ENCODE peak calls at places on chromosome 5, in seven cellular contexts. W, U, R, D, N, I and S are unnamed samples.

GRCh38 chr5:145967296-145967695 is 30.9 kb downstream of the SH3RF2 start:
- DNase-seq in W (no peak), U (no peak), R (no peak), D (no peak), N (no peak), I (no peak), S (no peak)

GRCh38 chr5:177493795-177494355 is 3.5 kb downstream of the PDLIM7 start:
- DNase-seq in W (no peak), U (no peak), R (no peak), D (no peak), N (no peak), I (peak; percentile 12), S (no peak)

GRCh38 chr5:17094830-17095229 is 122.6 kb upstream of the BASP1 start:
- DNase-seq in W (peak; percentile 47), U (no peak), R (peak; percentile 29), D (no peak), N (no peak), I (no peak), S (no peak)

GRCh38 chr5:61394078-61394701 is 62.1 kb downstream of the ZSWIM6 start:
- DNase-seq in W (peak; percentile 76), U (no peak), R (no peak), D (no peak), N (no peak), I (peak; percentile 61), S (no peak)

GRCh38 chr5:141223112-141223783 is at the start of gene PCDHB14:
- DNase-seq in W (peak; percentile 22), U (no peak), R (no peak), D (no peak), N (peak; percentile 58), I (peak; percentile 15), S (no peak)

GRCh38 chr5:150413176-150413901 is 629 bp upstream of the CD74 start:
- DNase-seq in W (no peak), U (no peak), R (no peak), D (no peak), N (no peak), I (no peak), S (no peak)

GRCh38 chr5:116506448-116506847 is 68.2 kb downstream of the SEMA6A start:
- DNase-seq in W (no peak), U (no peak), R (no peak), D (no peak), N (no peak), I (no peak), S (no peak)

GRCh38 chr5:38913714-38914113 is 67.9 kb downstream of the OSMR start:
- DNase-seq in W (peak; percentile 15), U (no peak), R (no peak), D (no peak), N (no peak), I (no peak), S (no peak)

GRCh38 chr5:159987031-159987674 is 21.8 kb upstream of the TTC1 start:
- DNase-seq in W (peak; percentile 53), U (peak; percentile 78), R (peak; percentile 89), D (peak; percentile 76), N (peak; percentile 71), I (peak; percentile 85), S (peak; percentile 79)

GRCh38 chr5:114174131-114174530 is 187.7 kb upstream of the KCNN2 start:
- DNase-seq in W (no peak), U (no peak), R (no peak), D (no peak), N (no peak), I (peak; percentile 42), S (no peak)

GRCh38 chr5:54894957-54895815 is 90.2 kb downstream of the ESM1 start:
- DNase-seq in W (no peak), U (no peak), R (no peak), D (no peak), N (no peak), I (no peak), S (no peak)

GRCh38 chr5:11906495-11906894 is 2.2 kb upstream of the CTNND2 start:
- DNase-seq in W (no peak), U (no peak), R (no peak), D (no peak), N (no peak), I (no peak), S (no peak)

GRCh38 chr5:36878421-36879088 is 2.0 kb downstream of the NIPBL start:
- DNase-seq in W (peak; percentile 55), U (no peak), R (peak; percentile 16), D (no peak), N (peak; percentile 17), I (peak; percentile 70), S (no peak)

GRCh38 chr5:105840800-105841199 is 1829.9 kb downstream of the EFNA5 start:
- DNase-seq in W (peak; percentile 4), U (no peak), R (no peak), D (no peak), N (no peak), I (no peak), S (no peak)

GRCh38 chr5:123778641-123779040 is 266.7 kb downstream of the CSNK1G3 start:
- DNase-seq in W (no peak), U (no peak), R (no peak), D (no peak), N (no peak), I (no peak), S (no peak)

GRCh38 chr5:59769041-59769360 is 124.5 kb downstream of the PDE4D start:
- DNase-seq in W (peak; percentile 63), U (no peak), R (no peak), D (no peak), N (no peak), I (no peak), S (no peak)

GRCh38 chr5:35151151-35151920 is 79.0 kb downstream of the PRLR start:
- DNase-seq in W (peak; percentile 47), U (no peak), R (no peak), D (no peak), N (no peak), I (peak; percentile 39), S (no peak)